ENCODE peak calls at places on chromosomes 1 and 21, in ten cellular contexts. R, K, Y, H, V, C, Q, M, O and Z are unnamed samples.

GRCh38 chr1:175481126-175482071 is 262.0 kb downstream of the TNR start:
- DNase-seq in K (no peak), H (no peak), Y (no peak), O (no peak), R (peak), Q (no peak), C (no peak), M (no peak), V (peak), Z (peak)

GRCh38 chr1:161209790-161210409 is 5.2 kb upstream of the FCER1G start:
- DNase-seq in C (peak), Q (peak), H (peak), M (peak), K (peak), R (peak), Y (peak), O (no peak), V (peak), Z (peak)

GRCh38 chr1:216005916-216006315 is 417.3 kb downstream of the USH2A start:
- DNase-seq in R (no peak), O (no peak), V (no peak), Y (no peak), M (no peak), Q (no peak), C (no peak), H (no peak), K (no peak), Z (no peak)

GRCh38 chr1:55700359-55701130 is 485.4 kb upstream of the USP24 start:
- DNase-seq in Y (no peak), R (no peak), K (no peak), Q (no peak), O (no peak), M (no peak), C (no peak), V (no peak), H (no peak), Z (no peak)

GRCh38 chr1:89271616-89272015 is 1.0 kb downstream of the GBP5 start:
- DNase-seq in M (no peak), Q (no peak), O (no peak), R (no peak), H (no peak), V (no peak), Y (no peak), K (no peak), C (no peak), Z (no peak)

GRCh38 chr21:25396135-25396711 is 211.1 kb downstream of the MRPL39 start:
- DNase-seq in R (no peak), Q (no peak), M (no peak), C (peak), O (no peak), H (no peak), V (no peak), K (no peak), Y (no peak), Z (no peak)

GRCh38 chr1:47533176-47534039 is 95.6 kb downstream of the FOXD2 start:
- DNase-seq in K (no peak), H (peak), Y (no peak), O (peak), C (no peak), V (no peak), R (no peak), M (peak), Q (no peak), Z (peak)

GRCh38 chr1:53130598-53130877 is 11.9 kb downstream of the SLC1A7 start:
- DNase-seq in M (no peak), O (no peak), C (no peak), V (no peak), R (no peak), H (no peak), Q (no peak), Y (no peak), K (no peak), Z (no peak)

GRCh38 chr1:70930062-70930461 is 117.6 kb downstream of the PTGER3 start:
- DNase-seq in K (no peak), Y (no peak), R (no peak), C (no peak), H (no peak), O (no peak), M (no peak), V (no peak), Q (no peak), Z (no peak)

GRCh38 chr1:56901720-56902119 is 47.1 kb downstream of the C8A start:
- DNase-seq in Y (no peak), K (no peak), Q (no peak), O (no peak), V (no peak), M (no peak), C (no peak), R (no peak), H (no peak), Z (no peak)

GRCh38 chr1:177600936-177601335 is 368.9 kb downstream of the SEC16B start:
- DNase-seq in H (no peak), C (no peak), Y (no peak), O (no peak), Q (no peak), R (no peak), M (no peak), V (no peak), K (no peak), Z (no peak)

GRCh38 chr1:184563308-184563707 is 176.5 kb downstream of the C1orf21 start:
- DNase-seq in C (no peak), H (no peak), Q (no peak), R (peak), V (no peak), K (no peak), O (peak), M (no peak), Y (no peak), Z (no peak)

GRCh38 chr1:22861764-22862440 is 110.8 kb downstream of the LACTBL1 start:
- DNase-seq in O (no peak), K (peak), C (no peak), Q (no peak), H (peak), Y (peak), R (peak), M (peak), V (peak), Z (no peak)

GRCh38 chr1:162230096-162230495 is 146.6 kb downstream of the SPATA46 start:
- DNase-seq in C (no peak), K (no peak), R (no peak), M (no peak), Q (no peak), Y (no peak), O (no peak), H (no peak), V (no peak), Z (peak)

GRCh38 chr1:67635055-67635809 is 49.8 kb upstream of the GADD45A start:
- DNase-seq in C (no peak), Q (no peak), V (no peak), K (no peak), O (no peak), Y (no peak), H (no peak), R (no peak), M (no peak), Z (no peak)

GRCh38 chr1:230708631-230709580 is 5.0 kb downstream of the AGT start:
- DNase-seq in Q (no peak), H (no peak), C (no peak), K (peak), Y (peak), V (no peak), R (no peak), O (no peak), M (no peak), Z (no peak)

GRCh38 chr1:31587720-31588423 is 11.6 kb downstream of the TINAGL1 start:
- DNase-seq in Q (peak), O (no peak), M (peak), Y (peak), K (peak), V (peak), R (peak), C (no peak), H (peak), Z (no peak)

GRCh38 chr1:211319892-211320291 is 6.7 kb upstream of the TRAF5 start:
- DNase-seq in K (no peak), R (no peak), V (no peak), Q (no peak), O (no peak), M (no peak), Y (no peak), H (no peak), C (no peak), Z (no peak)

GRCh38 chr1:231335663-231336602 is 1.7 kb downstream of the EXOC8 start:
- DNase-seq in M (no peak), Y (no peak), H (no peak), R (peak), C (no peak), V (no peak), Q (no peak), O (no peak), K (no peak), Z (no peak)

GRCh38 chr1:30745834-30746208 is 11.8 kb downstream of the LAPTM5 start:
- DNase-seq in Y (no peak), R (no peak), C (no peak), K (no peak), O (no peak), H (no peak), Q (no peak), V (no peak), M (no peak), Z (no peak)

GRCh38 chr1:98975825-98976224 is 28.8 kb downstream of the PLPPR5 start:
- DNase-seq in K (no peak), Q (no peak), H (no peak), V (no peak), M (no peak), C (no peak), R (no peak), Y (no peak), O (no peak), Z (no peak)

GRCh38 chr1:111719561-111720239 is 19.5 kb downstream of the INKA2 start:
- DNase-seq in K (no peak), V (no peak), H (no peak), O (no peak), R (no peak), Y (no peak), Q (no peak), C (no peak), M (no peak), Z (no peak)

GRCh38 chr1:118535901-118536300 is 350.9 kb upstream of the SPAG17 start:
- DNase-seq in H (no peak), C (no peak), V (no peak), O (no peak), Y (no peak), Q (no peak), K (peak), R (no peak), M (no peak), Z (no peak)

GRCh38 chr1:175169305-175170018 is 23.1 kb downstream of the KIAA0040 start:
- DNase-seq in O (no peak), C (no peak), K (no peak), H (no peak), R (no peak), M (no peak), Y (no peak), Q (no peak), V (no peak), Z (no peak)

GRCh38 chr1:59705849-59706599 is 108.7 kb upstream of the HOOK1 start:
- DNase-seq in K (no peak), H (no peak), Y (no peak), V (no peak), Q (no peak), C (no peak), O (no peak), R (no peak), M (no peak), Z (no peak)

GRCh38 chr1:27350673-27351540 is 9.1 kb downstream of the SYTL1 start:
- DNase-seq in Q (no peak), M (peak), R (no peak), Y (peak), V (no peak), O (no peak), H (peak), C (no peak), K (no peak), Z (no peak)